ENCODE peak calls at places on chromosomes 5 and 9, in ten cellular contexts. One of them, this sample, is unnamed.

GRCh38 chr5:136295914-136296313 is 69.4 kb downstream of the TRPC7 start:
- DNase-seq in CD4-positive, alpha-beta T cell: no peak
- DNase-seq in type B pancreatic cell: no peak
- DNase-seq in iris pigment epithelial cell: peak
- DNase-seq in NCI-H345: no peak
- DNase-seq in PC-9: no peak
- DNase-seq in endothelial cell: no peak
- DNase-seq in stimulated activated CD4-positive, alpha-beta T cell treated with anti-CD3 and anti-CD28 coated beads, TNF-alpha, amount 100 ng/mL, for 24 hours: no peak
- DNase-seq in substantia nigra: no peak
- DNase-seq in BE2C: no peak
- DNase-seq in this sample: no peak

GRCh38 chr9:108603141-108603540 is 252.6 kb downstream of the ACTL7B start:
- DNase-seq in endothelial cell: no peak
- DNase-seq in iris pigment epithelial cell: no peak
- DNase-seq in type B pancreatic cell: no peak
- DNase-seq in CD4-positive, alpha-beta T cell: no peak
- DNase-seq in BE2C: no peak
- DNase-seq in NCI-H345: no peak
- DNase-seq in substantia nigra: no peak
- DNase-seq in PC-9: no peak
- DNase-seq in stimulated activated CD4-positive, alpha-beta T cell treated with anti-CD3 and anti-CD28 coated beads, TNF-alpha, amount 100 ng/mL, for 24 hours: no peak
- DNase-seq in this sample: no peak

GRCh38 chr5:145774442-145774841 is 60.7 kb downstream of the PRELID2 start:
- DNase-seq in endothelial cell: no peak
- DNase-seq in CD4-positive, alpha-beta T cell: no peak
- DNase-seq in PC-9: no peak
- DNase-seq in BE2C: no peak
- DNase-seq in substantia nigra: no peak
- DNase-seq in type B pancreatic cell: no peak
- DNase-seq in stimulated activated CD4-positive, alpha-beta T cell treated with anti-CD3 and anti-CD28 coated beads, TNF-alpha, amount 100 ng/mL, for 24 hours: no peak
- DNase-seq in iris pigment epithelial cell: no peak
- DNase-seq in NCI-H345: no peak
- DNase-seq in this sample: no peak

GRCh38 chr9:9754186-9754585 is 858.6 kb downstream of the PTPRD start:
- DNase-seq in substantia nigra: no peak
- DNase-seq in CD4-positive, alpha-beta T cell: no peak
- DNase-seq in PC-9: no peak
- DNase-seq in NCI-H345: no peak
- DNase-seq in type B pancreatic cell: no peak
- DNase-seq in iris pigment epithelial cell: peak
- DNase-seq in BE2C: no peak
- DNase-seq in stimulated activated CD4-positive, alpha-beta T cell treated with anti-CD3 and anti-CD28 coated beads, TNF-alpha, amount 100 ng/mL, for 24 hours: no peak
- DNase-seq in endothelial cell: no peak
- DNase-seq in this sample: no peak

GRCh38 chr5:12141496-12141895 is 237.2 kb upstream of the CTNND2 start:
- DNase-seq in type B pancreatic cell: no peak
- DNase-seq in PC-9: no peak
- DNase-seq in substantia nigra: no peak
- DNase-seq in iris pigment epithelial cell: no peak
- DNase-seq in CD4-positive, alpha-beta T cell: no peak
- DNase-seq in BE2C: no peak
- DNase-seq in endothelial cell: no peak
- DNase-seq in stimulated activated CD4-positive, alpha-beta T cell treated with anti-CD3 and anti-CD28 coated beads, TNF-alpha, amount 100 ng/mL, for 24 hours: no peak
- DNase-seq in NCI-H345: no peak
- DNase-seq in this sample: no peak

GRCh38 chr9:99823392-99824377 is 2.0 kb downstream of the NR4A3 start:
- DNase-seq in CD4-positive, alpha-beta T cell: peak
- DNase-seq in stimulated activated CD4-positive, alpha-beta T cell treated with anti-CD3 and anti-CD28 coated beads, TNF-alpha, amount 100 ng/mL, for 24 hours: peak
- DNase-seq in PC-9: peak
- DNase-seq in type B pancreatic cell: peak
- DNase-seq in NCI-H345: peak
- DNase-seq in endothelial cell: peak
- DNase-seq in BE2C: peak
- DNase-seq in iris pigment epithelial cell: peak
- DNase-seq in substantia nigra: no peak
- DNase-seq in this sample: no peak

GRCh38 chr9:69120380-69121154 is 53.5 kb upstream of the TJP2 start:
- DNase-seq in substantia nigra: no peak
- DNase-seq in BE2C: no peak
- DNase-seq in PC-9: peak
- DNase-seq in endothelial cell: peak
- DNase-seq in type B pancreatic cell: peak
- DNase-seq in iris pigment epithelial cell: no peak
- DNase-seq in stimulated activated CD4-positive, alpha-beta T cell treated with anti-CD3 and anti-CD28 coated beads, TNF-alpha, amount 100 ng/mL, for 24 hours: no peak
- DNase-seq in NCI-H345: peak
- DNase-seq in CD4-positive, alpha-beta T cell: no peak
- DNase-seq in this sample: peak

GRCh38 chr5:57741326-57741725 is 258.7 kb upstream of the ACTBL2 start:
- DNase-seq in NCI-H345: no peak
- DNase-seq in iris pigment epithelial cell: no peak
- DNase-seq in type B pancreatic cell: no peak
- DNase-seq in PC-9: no peak
- DNase-seq in stimulated activated CD4-positive, alpha-beta T cell treated with anti-CD3 and anti-CD28 coated beads, TNF-alpha, amount 100 ng/mL, for 24 hours: no peak
- DNase-seq in substantia nigra: no peak
- DNase-seq in BE2C: no peak
- DNase-seq in CD4-positive, alpha-beta T cell: no peak
- DNase-seq in endothelial cell: no peak
- DNase-seq in this sample: no peak

GRCh38 chr9:129482521-129483466 is 138.1 kb downstream of the C9orf50 start:
- DNase-seq in iris pigment epithelial cell: peak
- DNase-seq in endothelial cell: peak
- DNase-seq in type B pancreatic cell: peak
- DNase-seq in stimulated activated CD4-positive, alpha-beta T cell treated with anti-CD3 and anti-CD28 coated beads, TNF-alpha, amount 100 ng/mL, for 24 hours: no peak
- DNase-seq in BE2C: peak
- DNase-seq in NCI-H345: peak
- DNase-seq in substantia nigra: peak
- DNase-seq in CD4-positive, alpha-beta T cell: no peak
- DNase-seq in PC-9: peak
- DNase-seq in this sample: peak

GRCh38 chr5:135569755-135570452 is 8.9 kb downstream of the CXCL14 start:
- DNase-seq in BE2C: peak
- DNase-seq in CD4-positive, alpha-beta T cell: no peak
- DNase-seq in NCI-H345: peak
- DNase-seq in type B pancreatic cell: no peak
- DNase-seq in endothelial cell: peak
- DNase-seq in iris pigment epithelial cell: peak
- DNase-seq in substantia nigra: no peak
- DNase-seq in stimulated activated CD4-positive, alpha-beta T cell treated with anti-CD3 and anti-CD28 coated beads, TNF-alpha, amount 100 ng/mL, for 24 hours: no peak
- DNase-seq in PC-9: no peak
- DNase-seq in this sample: no peak

GRCh38 chr5:53996008-53996407 is 314.4 kb downstream of the ARL15 start:
- DNase-seq in PC-9: no peak
- DNase-seq in NCI-H345: no peak
- DNase-seq in stimulated activated CD4-positive, alpha-beta T cell treated with anti-CD3 and anti-CD28 coated beads, TNF-alpha, amount 100 ng/mL, for 24 hours: no peak
- DNase-seq in substantia nigra: no peak
- DNase-seq in type B pancreatic cell: no peak
- DNase-seq in BE2C: no peak
- DNase-seq in endothelial cell: no peak
- DNase-seq in CD4-positive, alpha-beta T cell: no peak
- DNase-seq in iris pigment epithelial cell: no peak
- DNase-seq in this sample: no peak

GRCh38 chr9:135156525-135157510 is 69.3 kb downstream of the OLFM1 start:
- DNase-seq in stimulated activated CD4-positive, alpha-beta T cell treated with anti-CD3 and anti-CD28 coated beads, TNF-alpha, amount 100 ng/mL, for 24 hours: no peak
- DNase-seq in substantia nigra: no peak
- DNase-seq in iris pigment epithelial cell: peak
- DNase-seq in endothelial cell: peak
- DNase-seq in type B pancreatic cell: peak
- DNase-seq in PC-9: peak
- DNase-seq in NCI-H345: no peak
- DNase-seq in BE2C: no peak
- DNase-seq in CD4-positive, alpha-beta T cell: no peak
- DNase-seq in this sample: no peak

GRCh38 chr5:38923661-38924451 is 78.0 kb downstream of the OSMR start:
- DNase-seq in BE2C: no peak
- DNase-seq in PC-9: no peak
- DNase-seq in substantia nigra: no peak
- DNase-seq in NCI-H345: no peak
- DNase-seq in iris pigment epithelial cell: peak
- DNase-seq in endothelial cell: no peak
- DNase-seq in type B pancreatic cell: no peak
- DNase-seq in stimulated activated CD4-positive, alpha-beta T cell treated with anti-CD3 and anti-CD28 coated beads, TNF-alpha, amount 100 ng/mL, for 24 hours: no peak
- DNase-seq in CD4-positive, alpha-beta T cell: no peak
- DNase-seq in this sample: no peak

GRCh38 chr9:136198605-136199083 is 6.3 kb downstream of the LHX3 start:
- DNase-seq in NCI-H345: no peak
- DNase-seq in type B pancreatic cell: no peak
- DNase-seq in PC-9: no peak
- DNase-seq in CD4-positive, alpha-beta T cell: no peak
- DNase-seq in substantia nigra: no peak
- DNase-seq in endothelial cell: no peak
- DNase-seq in stimulated activated CD4-positive, alpha-beta T cell treated with anti-CD3 and anti-CD28 coated beads, TNF-alpha, amount 100 ng/mL, for 24 hours: no peak
- DNase-seq in iris pigment epithelial cell: peak
- DNase-seq in BE2C: peak
- DNase-seq in this sample: no peak

GRCh38 chr5:14528926-14529325 is 52.7 kb upstream of the OTULINL start:
- DNase-seq in iris pigment epithelial cell: no peak
- DNase-seq in stimulated activated CD4-positive, alpha-beta T cell treated with anti-CD3 and anti-CD28 coated beads, TNF-alpha, amount 100 ng/mL, for 24 hours: no peak
- DNase-seq in PC-9: no peak
- DNase-seq in CD4-positive, alpha-beta T cell: no peak
- DNase-seq in type B pancreatic cell: no peak
- DNase-seq in substantia nigra: no peak
- DNase-seq in endothelial cell: no peak
- DNase-seq in BE2C: no peak
- DNase-seq in NCI-H345: no peak
- DNase-seq in this sample: no peak

GRCh38 chr5:91150189-91150588 is 232.9 kb downstream of the ARRDC3 start:
- DNase-seq in NCI-H345: no peak
- DNase-seq in stimulated activated CD4-positive, alpha-beta T cell treated with anti-CD3 and anti-CD28 coated beads, TNF-alpha, amount 100 ng/mL, for 24 hours: no peak
- DNase-seq in endothelial cell: no peak
- DNase-seq in BE2C: no peak
- DNase-seq in PC-9: no peak
- DNase-seq in substantia nigra: no peak
- DNase-seq in iris pigment epithelial cell: peak
- DNase-seq in type B pancreatic cell: no peak
- DNase-seq in CD4-positive, alpha-beta T cell: no peak
- DNase-seq in this sample: no peak

GRCh38 chr5:96657068-96657467 is 5.1 kb upstream of the CAST start:
- DNase-seq in iris pigment epithelial cell: peak
- DNase-seq in substantia nigra: no peak
- DNase-seq in type B pancreatic cell: no peak
- DNase-seq in CD4-positive, alpha-beta T cell: peak
- DNase-seq in PC-9: peak
- DNase-seq in stimulated activated CD4-positive, alpha-beta T cell treated with anti-CD3 and anti-CD28 coated beads, TNF-alpha, amount 100 ng/mL, for 24 hours: no peak
- DNase-seq in BE2C: no peak
- DNase-seq in endothelial cell: no peak
- DNase-seq in NCI-H345: no peak
- DNase-seq in this sample: no peak

GRCh38 chr9:135065151-135065550 is 22.3 kb upstream of the OLFM1 start:
- DNase-seq in endothelial cell: no peak
- DNase-seq in CD4-positive, alpha-beta T cell: no peak
- DNase-seq in stimulated activated CD4-positive, alpha-beta T cell treated with anti-CD3 and anti-CD28 coated beads, TNF-alpha, amount 100 ng/mL, for 24 hours: no peak
- DNase-seq in PC-9: no peak
- DNase-seq in iris pigment epithelial cell: no peak
- DNase-seq in NCI-H345: no peak
- DNase-seq in type B pancreatic cell: no peak
- DNase-seq in BE2C: no peak
- DNase-seq in substantia nigra: no peak
- DNase-seq in this sample: no peak

GRCh38 chr5:157785781-157786180 is 42.3 kb downstream of the LSM11 start:
- DNase-seq in substantia nigra: no peak
- DNase-seq in PC-9: no peak
- DNase-seq in iris pigment epithelial cell: no peak
- DNase-seq in BE2C: no peak
- DNase-seq in NCI-H345: no peak
- DNase-seq in type B pancreatic cell: no peak
- DNase-seq in endothelial cell: no peak
- DNase-seq in stimulated activated CD4-positive, alpha-beta T cell treated with anti-CD3 and anti-CD28 coated beads, TNF-alpha, amount 100 ng/mL, for 24 hours: no peak
- DNase-seq in CD4-positive, alpha-beta T cell: no peak
- DNase-seq in this sample: no peak

GRCh38 chr5:12214631-12215030 is 310.4 kb upstream of the CTNND2 start:
- DNase-seq in substantia nigra: no peak
- DNase-seq in endothelial cell: no peak
- DNase-seq in iris pigment epithelial cell: no peak
- DNase-seq in BE2C: no peak
- DNase-seq in CD4-positive, alpha-beta T cell: no peak
- DNase-seq in NCI-H345: no peak
- DNase-seq in stimulated activated CD4-positive, alpha-beta T cell treated with anti-CD3 and anti-CD28 coated beads, TNF-alpha, amount 100 ng/mL, for 24 hours: no peak
- DNase-seq in PC-9: no peak
- DNase-seq in type B pancreatic cell: no peak
- DNase-seq in this sample: no peak

GRCh38 chr5:58073246-58073645 is 386.6 kb downstream of the PLK2 start:
- DNase-seq in iris pigment epithelial cell: peak
- DNase-seq in CD4-positive, alpha-beta T cell: no peak
- DNase-seq in stimulated activated CD4-positive, alpha-beta T cell treated with anti-CD3 and anti-CD28 coated beads, TNF-alpha, amount 100 ng/mL, for 24 hours: no peak
- DNase-seq in BE2C: no peak
- DNase-seq in PC-9: no peak
- DNase-seq in NCI-H345: no peak
- DNase-seq in endothelial cell: no peak
- DNase-seq in substantia nigra: no peak
- DNase-seq in type B pancreatic cell: no peak
- DNase-seq in this sample: no peak

GRCh38 chr9:93823245-93824072 is 131.7 kb downstream of the BARX1 start:
- DNase-seq in type B pancreatic cell: no peak
- DNase-seq in PC-9: no peak
- DNase-seq in BE2C: no peak
- DNase-seq in stimulated activated CD4-positive, alpha-beta T cell treated with anti-CD3 and anti-CD28 coated beads, TNF-alpha, amount 100 ng/mL, for 24 hours: no peak
- DNase-seq in iris pigment epithelial cell: no peak
- DNase-seq in endothelial cell: no peak
- DNase-seq in CD4-positive, alpha-beta T cell: no peak
- DNase-seq in substantia nigra: no peak
- DNase-seq in NCI-H345: no peak
- DNase-seq in this sample: no peak

GRCh38 chr5:113296681-113297080 is 138.1 kb downstream of the TSSK1B start:
- DNase-seq in endothelial cell: no peak
- DNase-seq in NCI-H345: no peak
- DNase-seq in BE2C: no peak
- DNase-seq in PC-9: no peak
- DNase-seq in stimulated activated CD4-positive, alpha-beta T cell treated with anti-CD3 and anti-CD28 coated beads, TNF-alpha, amount 100 ng/mL, for 24 hours: no peak
- DNase-seq in iris pigment epithelial cell: no peak
- DNase-seq in CD4-positive, alpha-beta T cell: no peak
- DNase-seq in type B pancreatic cell: no peak
- DNase-seq in substantia nigra: no peak
- DNase-seq in this sample: no peak

GRCh38 chr5:11892832-11893231 is 11.4 kb downstream of the CTNND2 start:
- DNase-seq in stimulated activated CD4-positive, alpha-beta T cell treated with anti-CD3 and anti-CD28 coated beads, TNF-alpha, amount 100 ng/mL, for 24 hours: no peak
- DNase-seq in type B pancreatic cell: no peak
- DNase-seq in substantia nigra: no peak
- DNase-seq in iris pigment epithelial cell: no peak
- DNase-seq in CD4-positive, alpha-beta T cell: no peak
- DNase-seq in NCI-H345: no peak
- DNase-seq in PC-9: no peak
- DNase-seq in endothelial cell: no peak
- DNase-seq in BE2C: no peak
- DNase-seq in this sample: no peak

GRCh38 chr5:179288809-179289185 is 56.5 kb downstream of the ADAMTS2 start:
- DNase-seq in substantia nigra: no peak
- DNase-seq in stimulated activated CD4-positive, alpha-beta T cell treated with anti-CD3 and anti-CD28 coated beads, TNF-alpha, amount 100 ng/mL, for 24 hours: no peak
- DNase-seq in BE2C: peak
- DNase-seq in PC-9: no peak
- DNase-seq in CD4-positive, alpha-beta T cell: no peak
- DNase-seq in type B pancreatic cell: no peak
- DNase-seq in NCI-H345: no peak
- DNase-seq in endothelial cell: no peak
- DNase-seq in iris pigment epithelial cell: no peak
- DNase-seq in this sample: no peak

GRCh38 chr5:54794437-54794970 is 190.9 kb downstream of the ESM1 start:
- DNase-seq in PC-9: no peak
- DNase-seq in substantia nigra: no peak
- DNase-seq in BE2C: no peak
- DNase-seq in iris pigment epithelial cell: no peak
- DNase-seq in type B pancreatic cell: no peak
- DNase-seq in NCI-H345: no peak
- DNase-seq in CD4-positive, alpha-beta T cell: no peak
- DNase-seq in stimulated activated CD4-positive, alpha-beta T cell treated with anti-CD3 and anti-CD28 coated beads, TNF-alpha, amount 100 ng/mL, for 24 hours: no peak
- DNase-seq in endothelial cell: no peak
- DNase-seq in this sample: no peak

GRCh38 chr5:11791777-11792176 is 112.5 kb downstream of the CTNND2 start:
- DNase-seq in endothelial cell: no peak
- DNase-seq in stimulated activated CD4-positive, alpha-beta T cell treated with anti-CD3 and anti-CD28 coated beads, TNF-alpha, amount 100 ng/mL, for 24 hours: no peak
- DNase-seq in CD4-positive, alpha-beta T cell: no peak
- DNase-seq in type B pancreatic cell: no peak
- DNase-seq in iris pigment epithelial cell: no peak
- DNase-seq in substantia nigra: no peak
- DNase-seq in NCI-H345: no peak
- DNase-seq in PC-9: no peak
- DNase-seq in BE2C: no peak
- DNase-seq in this sample: no peak

GRCh38 chr9:35500130-35500748 is 10.3 kb downstream of the RUSC2 start:
- DNase-seq in iris pigment epithelial cell: peak
- DNase-seq in substantia nigra: no peak
- DNase-seq in endothelial cell: no peak
- DNase-seq in CD4-positive, alpha-beta T cell: no peak
- DNase-seq in BE2C: no peak
- DNase-seq in NCI-H345: no peak
- DNase-seq in type B pancreatic cell: no peak
- DNase-seq in stimulated activated CD4-positive, alpha-beta T cell treated with anti-CD3 and anti-CD28 coated beads, TNF-alpha, amount 100 ng/mL, for 24 hours: no peak
- DNase-seq in PC-9: no peak
- DNase-seq in this sample: no peak